ENCODE peak calls at places on chromosomes 4 and X, in ten cellular contexts. L is left ventricle myocardium inferior, C is mucosa of descending colon, F is A549, K is HFF-Myc, W is uterus, U is right lobe of liver, S is AG10803, V is right atrium auricular region, M is psoas muscle. I is an unnamed sample.

GRCh38 chrX:45517090-45517973 is 316.7 kb upstream of the DIPK2B start:
- DNase-seq in L (no peak), C (no peak), F (peak; percentile 36), K (no peak), W (no peak), U (no peak), S (peak; percentile 74), V (no peak), M (no peak), I (no peak)

GRCh38 chr4:55446578-55446922 is 50.8 kb downstream of the TMEM165 start:
- DNase-seq in L (no peak), C (no peak), F (no peak), K (no peak), W (no peak), U (no peak), S (no peak), V (no peak), M (no peak), I (no peak)

GRCh38 chrX:7828594-7828993 is 14.4 kb upstream of the VCX start:
- DNase-seq in L (no peak), C (no peak), F (peak; percentile 3), K (no peak), W (no peak), U (no peak), S (no peak), V (no peak), M (no peak), I (peak; percentile 7)

GRCh38 chr4:16686195-16686594 is 212.2 kb downstream of the LDB2 start:
- DNase-seq in L (no peak), C (no peak), F (no peak), K (peak; percentile 62), W (no peak), U (no peak), S (peak; percentile 97), V (no peak), M (no peak), I (no peak)

GRCh38 chr4:48831532-48832015 is 686 bp downstream of the OCIAD1 start:
- DNase-seq in L (no peak), C (no peak), F (no peak), K (no peak), W (no peak), U (no peak), S (peak; percentile 16), V (no peak), M (no peak), I (peak; percentile 53)

GRCh38 chr4:25842229-25842840 is 20.5 kb downstream of the SEL1L3 start:
- DNase-seq in L (no peak), C (no peak), F (no peak), K (no peak), W (no peak), U (no peak), S (no peak), V (no peak), M (no peak), I (peak; percentile 34)

GRCh38 chr4:156974264-156974663 is 2.7 kb upstream of the PDGFC start:
- DNase-seq in L (no peak), C (no peak), F (no peak), K (no peak), W (no peak), U (no peak), S (peak; percentile 72), V (no peak), M (no peak), I (no peak)

GRCh38 chr4:63563288-63564014 is 845.8 kb downstream of the TECRL start:
- DNase-seq in L (no peak), C (no peak), F (peak; percentile 5), K (no peak), W (no peak), U (no peak), S (no peak), V (no peak), M (no peak), I (no peak)

GRCh38 chrX:55908685-55909212 is 191.2 kb downstream of the RRAGB start:
- DNase-seq in L (no peak), C (peak; percentile 51), F (peak; percentile 12), K (no peak), W (no peak), U (no peak), S (peak; percentile 3), V (no peak), M (no peak), I (peak; percentile 44)

GRCh38 chr4:168633071-168633470 is 136.2 kb downstream of the PALLD start:
- DNase-seq in L (no peak), C (no peak), F (no peak), K (no peak), W (no peak), U (no peak), S (no peak), V (no peak), M (no peak), I (no peak)

GRCh38 chrX:53281321-53281822 is at the start of gene IQSEC2:
- DNase-seq in L (peak; percentile 85), C (peak; percentile 89), F (peak; percentile 79), K (no peak), W (peak; percentile 94), U (peak; percentile 70), S (peak; percentile 75), V (peak; percentile 79), M (peak; percentile 88), I (no peak)

GRCh38 chr4:15354790-15355418 is 72.9 kb upstream of the C1QTNF7 start:
- DNase-seq in L (no peak), C (no peak), F (no peak), K (no peak), W (peak; percentile 64), U (no peak), S (no peak), V (no peak), M (peak; percentile 16), I (no peak)

GRCh38 chrX:139172731-139173130 is 357.8 kb upstream of the F9 start:
- DNase-seq in L (no peak), C (no peak), F (no peak), K (no peak), W (no peak), U (no peak), S (no peak), V (no peak), M (no peak), I (no peak)

GRCh38 chrX:107674480-107675364 is 46.4 kb downstream of the PRPS1 start:
- DNase-seq in L (peak; percentile 71), C (peak; percentile 42), F (no peak), K (no peak), W (peak; percentile 78), U (no peak), S (peak; percentile 71), V (peak; percentile 92), M (peak; percentile 72), I (peak; percentile 28)

GRCh38 chr4:126766266-126766665 is 866.5 kb upstream of the INTU start:
- DNase-seq in L (peak; percentile 31), C (no peak), F (no peak), K (no peak), W (no peak), U (peak; percentile 59), S (no peak), V (no peak), M (no peak), I (no peak)

GRCh38 chr4:185256444-185256843 is 47.0 kb downstream of the SNX25 start:
- DNase-seq in L (no peak), C (no peak), F (peak; percentile 22), K (no peak), W (no peak), U (no peak), S (peak; percentile 53), V (no peak), M (no peak), I (no peak)
- H3K4me3 ChIP-seq in L (no peak overlapping the region), C (no peak overlapping the region), F (no peak overlapping the region), K (no peak overlapping the region), W (no peak overlapping the region), U (no peak overlapping the region), S (no peak overlapping the region), V (no peak overlapping the region), M (no peak overlapping the region), I (no peak overlapping the region)

GRCh38 chrX:135544338-135544948 is 24.0 kb downstream of the INTS6L start:
- DNase-seq in L (no peak), C (no peak), F (no peak), K (no peak), W (no peak), U (no peak), S (no peak), V (no peak), M (no peak), I (no peak)

GRCh38 chrX:135549519-135549918 is 29.1 kb downstream of the INTS6L start:
- DNase-seq in L (no peak), C (no peak), F (no peak), K (no peak), W (no peak), U (no peak), S (no peak), V (no peak), M (no peak), I (no peak)

GRCh38 chrX:135543924-135544323 is 23.5 kb downstream of the INTS6L start:
- DNase-seq in L (no peak), C (no peak), F (peak; percentile 17), K (no peak), W (no peak), U (no peak), S (no peak), V (no peak), M (no peak), I (peak; percentile 37)
- TF ChIP-seq CTCF in L (peak; percentile 20), C (no peak), F (no peak), K (no peak), W (no peak), U (peak; percentile 17), S (no peak), V (no peak), M (peak; percentile 8), I (peak; percentile 33)

GRCh38 chr4:183905081-183905592 is at the start of gene STOX2:
- DNase-seq in L (peak; percentile 86), C (peak; percentile 81), F (peak; percentile 71), K (no peak), W (peak; percentile 41), U (peak; percentile 92), S (peak; percentile 6), V (peak; percentile 85), M (peak; percentile 78), I (no peak)
- H3K4me3 ChIP-seq in L (peak within 1 kb of the TSS; percentile 86), C (peak within 1 kb of the TSS; percentile 9), F (peak within 1 kb of the TSS; percentile 66), K (peak within 1 kb of the TSS; percentile 24), W (peak within 1 kb of the TSS; percentile 52), U (peak within 1 kb of the TSS; percentile 67), S (peak within 1 kb of the TSS; percentile 29), V (peak within 1 kb of the TSS; percentile 71), M (peak within 1 kb of the TSS; percentile 78), I (no peak within 1 kb of the TSS)

GRCh38 chr4:113292371-113293042 is 243.1 kb downstream of the ANK2 start:
- DNase-seq in L (peak; percentile 37), C (peak; percentile 29), F (no peak), K (no peak), W (peak; percentile 52), U (no peak), S (peak; percentile 77), V (no peak), M (peak; percentile 24), I (no peak)

GRCh38 chr4:113293043-113293560 is 243.6 kb downstream of the ANK2 start:
- DNase-seq in L (no peak), C (no peak), F (no peak), K (no peak), W (peak; percentile 34), U (no peak), S (peak; percentile 78), V (no peak), M (peak; percentile 18), I (no peak)

GRCh38 chr4:113293673-113294072 is 244.2 kb downstream of the ANK2 start:
- DNase-seq in L (no peak), C (no peak), F (no peak), K (no peak), W (no peak), U (no peak), S (peak; percentile 18), V (no peak), M (no peak), I (no peak)

GRCh38 chr4:113290666-113291065 is 241.2 kb downstream of the ANK2 start:
- DNase-seq in L (no peak), C (no peak), F (no peak), K (no peak), W (no peak), U (no peak), S (no peak), V (no peak), M (no peak), I (no peak)

GRCh38 chr4:113294910-113295309 is 245.5 kb downstream of the ANK2 start:
- DNase-seq in L (no peak), C (no peak), F (no peak), K (no peak), W (no peak), U (no peak), S (no peak), V (no peak), M (no peak), I (no peak)
- TF ChIP-seq CTCF in L (no peak), C (no peak), F (peak; percentile 13), K (no peak), W (no peak), U (no peak), S (peak; percentile 24), V (peak; percentile 4), M (no peak), I (no peak)